ENCODE peak calls at places on chromosomes 11 and 22, in nine cellular contexts. Q, G, J, N, H, W, E, T and S are unnamed samples.

GRCh38 chr11:92793189-92793588 is 176.3 kb upstream of the MTNR1B start:
- DNase-seq in Q (no peak), G (no peak), J (no peak), N (no peak), H (no peak), W (no peak), E (no peak), T (no peak), S (no peak)

GRCh38 chr11:47566166-47566546 is 757 bp downstream of the PTPMT1 start:
- DNase-seq in Q (no peak), G (peak), J (no peak), N (no peak), H (no peak), W (no peak), E (no peak), T (no peak), S (no peak)

GRCh38 chr11:110125632-110126031 is 32.4 kb downstream of the ZC3H12C start:
- DNase-seq in Q (no peak), G (no peak), J (peak), N (no peak), H (no peak), W (peak), E (no peak), T (no peak), S (no peak)

GRCh38 chr22:38250642-38251354 is 22.0 kb downstream of the TMEM184B start:
- DNase-seq in Q (no peak), G (no peak), J (no peak), N (no peak), H (no peak), W (no peak), E (no peak), T (no peak), S (no peak)

GRCh38 chr11:2582436-2582931 is 117.3 kb downstream of the KCNQ1OT1 start:
- DNase-seq in Q (no peak), G (peak), J (no peak), N (peak), H (no peak), W (no peak), E (no peak), T (no peak), S (no peak)

GRCh38 chr22:42425337-42425988 is 6.7 kb downstream of the NFAM1 start:
- DNase-seq in Q (no peak), G (no peak), J (no peak), N (no peak), H (no peak), W (no peak), E (no peak), T (no peak), S (no peak)

GRCh38 chr11:128704517-128704916 is 10.6 kb downstream of the FLI1 start:
- DNase-seq in Q (no peak), G (no peak), J (no peak), N (no peak), H (no peak), W (no peak), E (no peak), T (no peak), S (no peak)

GRCh38 chr11:33620423-33621120 is 80.1 kb downstream of the C11orf91 start:
- DNase-seq in Q (no peak), G (no peak), J (peak), N (no peak), H (no peak), W (peak), E (no peak), T (no peak), S (no peak)

GRCh38 chr11:120974980-120975379 is 48.9 kb upstream of the TBCEL start:
- DNase-seq in Q (no peak), G (no peak), J (no peak), N (no peak), H (no peak), W (no peak), E (no peak), T (no peak), S (no peak)

GRCh38 chr22:30885591-30885990 is 83.0 kb downstream of the MORC2 start:
- DNase-seq in Q (no peak), G (no peak), J (no peak), N (no peak), H (no peak), W (no peak), E (no peak), T (no peak), S (no peak)

GRCh38 chr11:71472357-71472885 is 19.4 kb downstream of the NADSYN1 start:
- DNase-seq in Q (no peak), G (no peak), J (no peak), N (no peak), H (no peak), W (no peak), E (no peak), T (no peak), S (no peak)

GRCh38 chr11:130858215-130858614 is 58.1 kb downstream of the SNX19 start:
- DNase-seq in Q (no peak), G (no peak), J (peak), N (no peak), H (peak), W (no peak), E (no peak), T (no peak), S (no peak)

GRCh38 chr11:112477152-112477928 is 216.7 kb upstream of the PLET1 start:
- DNase-seq in Q (no peak), G (no peak), J (no peak), N (no peak), H (no peak), W (no peak), E (no peak), T (no peak), S (no peak)

GRCh38 chr22:20571531-20572007 is 64.2 kb downstream of the MED15 start:
- DNase-seq in Q (no peak), G (no peak), J (peak), N (no peak), H (no peak), W (no peak), E (peak), T (no peak), S (no peak)

GRCh38 chr11:10379433-10379832 is 74.6 kb downstream of the ADM start:
- DNase-seq in Q (peak), G (no peak), J (peak), N (no peak), H (no peak), W (no peak), E (no peak), T (no peak), S (peak)

GRCh38 chr11:8870461-8871282 is 40.3 kb upstream of the AKIP1 start:
- DNase-seq in Q (no peak), G (peak), J (peak), N (peak), H (peak), W (no peak), E (peak), T (no peak), S (no peak)

GRCh38 chr11:57310091-57310490 is 14.7 kb downstream of the TNKS1BP1 start:
- DNase-seq in Q (no peak), G (no peak), J (no peak), N (no peak), H (no peak), W (no peak), E (no peak), T (no peak), S (no peak)

GRCh38 chr11:79437274-79437980 is 3.4 kb downstream of the TENM4 start:
- DNase-seq in Q (no peak), G (peak), J (peak), N (peak), H (peak), W (no peak), E (no peak), T (no peak), S (no peak)

GRCh38 chr22:17257578-17257977 is 38.3 kb upstream of the ADA2 start:
- DNase-seq in Q (no peak), G (no peak), J (no peak), N (no peak), H (no peak), W (no peak), E (no peak), T (no peak), S (no peak)

GRCh38 chr22:20064140-20064480 is 15.9 kb upstream of the DGCR8 start:
- DNase-seq in Q (no peak), G (no peak), J (no peak), N (no peak), H (no peak), W (no peak), E (no peak), T (no peak), S (no peak)

GRCh38 chr11:68311155-68312116 is 955 bp upstream of the LRP5 start:
- DNase-seq in Q (no peak), G (no peak), J (no peak), N (no peak), H (no peak), W (no peak), E (no peak), T (no peak), S (no peak)
- H3K4me3 ChIP-seq in Q (no peak), G (peak), J (peak), N (no peak), H (no peak), W (peak), E (peak), T (no peak), S (peak)

GRCh38 chr11:65473275-65473860 is 25.5 kb upstream of the MALAT1 start:
- DNase-seq in Q (no peak), G (no peak), J (peak), N (no peak), H (no peak), W (no peak), E (no peak), T (no peak), S (no peak)

GRCh38 chr11:65470433-65470832 is 28.4 kb upstream of the MALAT1 start:
- DNase-seq in Q (no peak), G (no peak), J (peak), N (no peak), H (no peak), W (no peak), E (no peak), T (no peak), S (no peak)

GRCh38 chr11:65471410-65471762 is 27.5 kb upstream of the MALAT1 start:
- DNase-seq in Q (no peak), G (peak), J (peak), N (peak), H (peak), W (no peak), E (peak), T (no peak), S (no peak)

DNA sequence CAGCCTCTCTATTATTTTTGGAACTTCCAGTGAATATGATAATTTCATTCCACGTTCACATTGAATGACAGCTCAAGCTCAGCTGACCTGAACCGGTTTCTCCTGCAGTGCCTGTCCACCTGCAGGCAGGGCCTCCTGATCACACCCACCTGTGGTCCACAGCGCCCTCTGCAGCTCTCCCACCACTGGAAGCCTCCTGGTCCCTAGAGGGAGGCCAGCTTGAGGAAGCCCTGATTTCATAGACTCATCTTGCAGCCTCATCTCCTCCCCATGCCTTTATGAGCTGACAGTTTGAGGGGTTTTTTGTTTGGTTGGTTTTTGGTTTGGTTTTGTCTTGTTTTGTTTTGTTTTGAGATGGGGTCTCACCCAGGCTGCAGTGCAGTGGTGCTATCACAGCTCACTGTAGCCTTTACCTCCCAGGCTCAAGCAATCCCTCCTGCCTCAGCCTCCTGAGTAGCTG is 29.9 kb upstream of the MALAT1 start:
- DNase-seq in Q (no peak), G (peak), J (peak), N (peak), H (peak), W (no peak), E (peak), T (no peak), S (no peak)
- TF ChIP-seq CTCF in Q (peak), G (peak), J (peak), N (peak), H (peak), W (peak), E (peak), T (peak), S (peak)

GRCh38 chr22:23565942-23566715 is 14.0 kb downstream of the IGLL1 start:
- DNase-seq in Q (no peak), G (no peak), J (no peak), N (peak), H (no peak), W (no peak), E (no peak), T (no peak), S (no peak)

GRCh38 chr22:23566716-23567475 is 13.2 kb downstream of the IGLL1 start:
- DNase-seq in Q (no peak), G (no peak), J (no peak), N (no peak), H (no peak), W (no peak), E (no peak), T (no peak), S (no peak)

GRCh38 chr22:23564276-23564675 is 15.8 kb downstream of the IGLL1 start:
- DNase-seq in Q (no peak), G (no peak), J (no peak), N (no peak), H (no peak), W (no peak), E (no peak), T (no peak), S (no peak)

GRCh38 chr22:23563111-23563510 is 17.0 kb downstream of the IGLL1 start:
- DNase-seq in Q (no peak), G (no peak), J (no peak), N (no peak), H (no peak), W (no peak), E (no peak), T (no peak), S (no peak)

DNA sequence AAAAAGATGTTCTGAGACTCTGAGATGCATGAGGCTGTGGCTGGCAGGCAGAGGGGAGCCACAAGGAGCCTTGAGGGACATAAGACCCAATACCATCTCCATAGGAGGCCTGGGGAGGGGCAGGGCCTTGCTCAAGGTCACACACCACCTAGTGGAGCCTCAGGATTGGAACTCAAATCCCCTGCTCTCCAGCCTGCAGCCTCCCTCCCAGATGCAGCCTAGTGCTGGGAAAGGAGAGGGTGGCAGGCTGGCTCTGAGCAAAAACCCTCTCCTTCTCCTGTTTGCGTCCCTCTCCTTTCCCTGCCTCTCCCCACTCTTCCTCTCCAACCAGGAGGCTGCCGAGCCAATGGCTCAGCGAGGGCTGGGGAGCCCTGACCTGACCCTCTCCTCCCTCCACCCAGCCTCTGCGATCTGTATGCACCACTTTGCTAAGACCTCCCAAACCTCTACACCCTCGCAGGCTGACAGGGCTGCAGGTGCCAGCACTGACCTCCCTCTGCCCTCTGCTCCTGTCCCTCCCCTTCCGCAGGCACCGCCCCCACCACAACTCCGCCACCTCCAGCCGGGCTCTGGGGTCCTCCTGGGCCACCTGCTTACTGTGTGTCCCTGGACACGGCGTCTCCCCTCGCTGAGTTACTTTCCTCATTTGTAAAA is 14.7 kb downstream of the IGLL1 start:
- DNase-seq in Q (no peak), G (no peak), J (peak), N (no peak), H (no peak), W (no peak), E (no peak), T (no peak), S (no peak)
- H3K4me3 ChIP-seq in Q (no peak), G (peak), J (no peak), N (peak), H (no peak), W (peak), E (peak), T (no peak), S (no peak)

GRCh38 chr22:39496131-39496838 is 5.8 kb upstream of the MIEF1 start:
- DNase-seq in Q (no peak), G (peak), J (peak), N (peak), H (peak), W (no peak), E (peak), T (no peak), S (no peak)
- TF ChIP-seq CTCF in Q (peak), G (peak), J (peak), N (peak), H (peak), W (peak), E (peak), T (peak), S (peak)

GRCh38 chr22:44972363-44973083 is 37.3 kb downstream of the PHF21B start:
- DNase-seq in Q (no peak), G (no peak), J (no peak), N (no peak), H (no peak), W (no peak), E (no peak), T (no peak), S (no peak)

GRCh38 chr22:44975444-44976262 is 34.2 kb downstream of the PHF21B start:
- DNase-seq in Q (peak), G (peak), J (peak), N (peak), H (peak), W (peak), E (peak), T (peak), S (peak)

GRCh38 chr22:44970291-44970690 is 39.5 kb downstream of the PHF21B start:
- DNase-seq in Q (no peak), G (no peak), J (no peak), N (no peak), H (no peak), W (no peak), E (no peak), T (no peak), S (no peak)

GRCh38 chr22:44971651-44972362 is 38.0 kb downstream of the PHF21B start:
- DNase-seq in Q (no peak), G (no peak), J (no peak), N (no peak), H (no peak), W (no peak), E (no peak), T (no peak), S (no peak)

DNA sequence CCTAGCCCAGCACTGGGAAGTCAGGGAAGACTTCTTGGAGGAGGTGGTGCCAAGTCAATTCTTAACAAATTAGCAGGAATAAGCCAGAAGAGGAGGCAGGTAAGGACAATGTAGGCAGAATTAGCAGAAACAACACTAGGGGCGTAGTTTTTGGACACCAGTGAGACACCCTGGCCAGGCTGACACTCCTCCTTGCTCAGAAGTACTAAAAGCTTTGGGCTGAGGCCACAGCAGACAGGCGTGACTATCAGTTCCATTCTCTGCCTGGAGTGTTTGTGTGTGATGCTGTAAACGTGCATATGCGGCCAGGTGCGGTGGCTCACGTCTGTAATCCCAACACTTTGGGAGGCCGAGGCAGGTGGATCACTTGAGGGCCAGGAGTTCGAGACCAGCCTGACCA is 36.0 kb downstream of the PHF21B start:
- DNase-seq in Q (no peak), G (no peak), J (no peak), N (no peak), H (no peak), W (no peak), E (no peak), T (no peak), S (no peak)
- H3K4me3 ChIP-seq in Q (no peak), G (no peak), J (no peak), N (no peak), H (no peak), W (no peak), E (no peak), T (no peak), S (no peak)

GRCh38 chr11:66480116-66480938 is at the start of gene DPP3:
- DNase-seq in Q (peak), G (peak), J (peak), N (peak), H (peak), W (peak), E (peak), T (peak), S (peak)
- TF ChIP-seq CTCF in Q (no peak), G (no peak), J (no peak), N (no peak), H (no peak), W (no peak), E (no peak), T (no peak), S (no peak)

GRCh38 chr11:73872746-73873412 is 3.8 kb downstream of the COA4 start:
- DNase-seq in Q (no peak), G (no peak), J (no peak), N (no peak), H (no peak), W (no peak), E (no peak), T (no peak), S (no peak)

GRCh38 chr11:73875840-73876239 is 806 bp downstream of the COA4 start:
- DNase-seq in Q (no peak), G (no peak), J (no peak), N (no peak), H (no peak), W (no peak), E (no peak), T (no peak), S (no peak)

GRCh38 chr11:73878771-73879170 is 2.0 kb downstream of the PAAF1 start:
- DNase-seq in Q (no peak), G (no peak), J (no peak), N (no peak), H (no peak), W (no peak), E (no peak), T (no peak), S (no peak)

GRCh38 chr11:73876424-73877300 is at the start of the genes COA4 and PAAF1:
- DNase-seq in Q (peak), G (peak), J (peak), N (peak), H (peak), W (peak), E (peak), T (peak), S (peak)

GRCh38 chr11:73875380-73875779 is 1.3 kb downstream of the COA4 start:
- DNase-seq in Q (no peak), G (no peak), J (no peak), N (no peak), H (no peak), W (no peak), E (no peak), T (no peak), S (no peak)
- H3K4me3 ChIP-seq in Q (no peak), G (peak), J (peak), N (peak), H (no peak), W (peak), E (peak), T (peak), S (peak)

GRCh38 chr11:108313444-108313843 is 90.6 kb downstream of the ATM start:
- DNase-seq in Q (no peak), G (no peak), J (no peak), N (no peak), H (no peak), W (no peak), E (no peak), T (no peak), S (no peak)

GRCh38 chr11:108319541-108320145 is 96.8 kb downstream of the ATM start:
- DNase-seq in Q (no peak), G (no peak), J (peak), N (no peak), H (no peak), W (no peak), E (no peak), T (no peak), S (peak)

GRCh38 chr11:108316061-108316460 is 93.2 kb downstream of the ATM start:
- DNase-seq in Q (no peak), G (no peak), J (no peak), N (no peak), H (no peak), W (no peak), E (no peak), T (no peak), S (no peak)
- TF ChIP-seq CTCF in Q (no peak), G (no peak), J (no peak), N (no peak), H (no peak), W (no peak), E (no peak), T (no peak), S (no peak)

DNA sequence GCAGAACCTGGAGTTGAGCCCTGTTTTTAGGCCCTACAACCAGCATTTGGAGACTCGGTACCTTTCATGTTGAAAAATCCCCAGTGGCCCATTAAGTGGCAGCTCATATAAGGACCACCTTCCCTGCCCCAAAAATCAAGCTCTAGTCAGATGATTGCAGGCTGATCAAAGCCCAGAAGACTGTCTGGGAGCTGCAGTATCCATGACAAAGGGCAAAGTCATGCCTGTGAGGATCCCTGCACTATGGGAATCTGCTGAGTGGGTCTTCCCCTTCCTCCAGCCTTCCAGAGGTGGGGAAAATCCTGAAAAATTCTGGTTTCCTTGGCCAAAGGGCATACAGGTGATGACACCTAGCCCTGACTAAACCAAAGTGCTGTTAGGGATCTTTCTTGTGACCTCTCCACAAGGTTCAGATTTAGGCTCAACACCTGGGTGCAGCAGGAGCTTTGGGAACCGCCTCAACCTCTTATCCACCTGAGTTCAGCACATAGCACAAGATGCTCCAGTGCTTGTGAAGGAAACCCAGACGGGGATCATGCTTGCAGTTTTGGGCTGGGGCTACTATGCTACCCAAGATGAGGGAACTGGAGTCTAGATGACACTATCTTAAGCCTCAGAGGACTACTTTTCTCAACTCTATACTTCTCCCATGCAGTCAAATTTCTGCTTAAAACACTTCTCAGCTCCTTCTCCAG is 1.2 kb upstream of the TRIM3 start:
- DNase-seq in Q (no peak), G (no peak), J (no peak), N (no peak), H (no peak), W (no peak), E (no peak), T (no peak), S (no peak)
- H3K4me3 ChIP-seq in Q (no peak), G (no peak), J (no peak), N (no peak), H (no peak), W (no peak), E (no peak), T (peak), S (peak)